ENCODE peak calls at places on chromosomes 4 and X, in five cellular contexts. O, L, U, Q and Z are unnamed samples.

GRCh38 chr4:4986856-4987255 is 32.4 kb downstream of the CYTL1 start:
- DNase-seq in U (no peak), Q (no peak), L (no peak), O (no peak), Z (no peak)

GRCh38 chr4:7418131-7418943 is 16.4 kb downstream of the PSAPL1 start:
- DNase-seq in O (no peak), Q (no peak), L (no peak), U (no peak), Z (no peak)

GRCh38 chr4:76733380-76733779 is 164.6 kb downstream of the SOWAHB start:
- DNase-seq in Q (no peak), U (no peak), L (no peak), O (no peak), Z (no peak)

GRCh38 chr4:37799941-37800554 is 26.4 kb upstream of the PGM2 start:
- DNase-seq in Q (no peak), U (no peak), L (no peak), O (no peak), Z (no peak)

GRCh38 chrX:20205927-20206708 is 60.6 kb downstream of the RPS6KA3 start:
- DNase-seq in O (no peak), L (no peak), Q (no peak), U (no peak), Z (no peak)

GRCh38 chr4:112910109-112910736 is 139.2 kb upstream of the ANK2 start:
- DNase-seq in U (no peak), O (no peak), L (no peak), Q (no peak), Z (no peak)

GRCh38 chr4:38242822-38243384 is 282.7 kb downstream of the PTTG2 start:
- DNase-seq in Q (no peak), U (no peak), L (peak), O (no peak), Z (no peak)

GRCh38 chr4:4426511-4427477 is 39.9 kb downstream of the NSG1 start:
- DNase-seq in L (no peak), Q (no peak), U (no peak), O (no peak), Z (peak)

GRCh38 chr4:46793036-46793435 is 116.0 kb downstream of the COX7B2 start:
- DNase-seq in U (no peak), L (no peak), Q (no peak), O (no peak), Z (no peak)

GRCh38 chrX:132336172-132336571 is 116.9 kb upstream of the RAP2C start:
- DNase-seq in U (no peak), O (no peak), L (no peak), Q (no peak), Z (no peak)